ENCODE peak calls at places on chromosomes 1 and 21, in four cellular contexts. A, Y, M and K are unnamed samples.
A peak's percentile ranks its signal among the peaks of the same experiment; 100 is the strongest.

GRCh38 chr1:9942399-9942938 is 722 bp downstream of the LZIC start:
- DNase-seq in A (no peak), M (no peak), Y (no peak), K (no peak)

GRCh38 chr21:20999567-21000169 is 1.5 kb downstream of the NCAM2 start:
- DNase-seq in A (no peak), M (no peak), Y (no peak), K (peak; percentile 23)

GRCh38 chr1:213684454-213684853 is 303.3 kb upstream of the PROX1 start:
- DNase-seq in M (no peak), A (no peak), Y (no peak), K (no peak)

GRCh38 chr1:16046865-16047264 is 3.3 kb downstream of the CLCNKB start:
- DNase-seq in M (no peak), A (no peak), Y (no peak), K (no peak)

GRCh38 chr21:21397464-21397863 is 399.3 kb downstream of the NCAM2 start:
- DNase-seq in M (no peak), Y (no peak), A (no peak), K (no peak)

GRCh38 chr1:176656257-176656995 is 193.5 kb downstream of the PAPPA2 start:
- DNase-seq in A (peak; percentile 12), Y (no peak), M (no peak), K (peak; percentile 23)

GRCh38 chr1:22107126-22107525 is 35.8 kb downstream of the WNT4 start:
- DNase-seq in Y (no peak), A (no peak), M (no peak), K (no peak)

GRCh38 chr1:10225573-10225972 is 15.2 kb downstream of the KIF1B start:
- DNase-seq in Y (no peak), M (no peak), A (no peak), K (no peak)

GRCh38 chr1:169527461-169528213 is 41.9 kb upstream of the SLC19A2 start:
- DNase-seq in Y (no peak), M (no peak), A (no peak), K (no peak)

GRCh38 chr1:171844381-171844780 is 3.1 kb downstream of the DNM3 start:
- DNase-seq in M (no peak), A (no peak), Y (no peak), K (no peak)

GRCh38 chr1:183834568-183834967 is 29.6 kb downstream of the RGL1 start:
- DNase-seq in M (no peak), Y (no peak), A (peak; percentile 39), K (no peak)

GRCh38 chr1:117627562-117628165 is 21.8 kb downstream of the TENT5C start:
- DNase-seq in M (peak; percentile 23), A (no peak), Y (peak; percentile 65), K (no peak)

GRCh38 chr21:45248893-45249381 is 38.8 kb downstream of the POFUT2 start:
- DNase-seq in A (peak; percentile 42), M (no peak), Y (no peak), K (peak; percentile 53)

GRCh38 chr1:60848583-60849188 is 233.7 kb upstream of the NFIA start:
- DNase-seq in Y (no peak), A (no peak), M (no peak), K (no peak)

GRCh38 chr21:40165212-40165611 is 298.0 kb downstream of the PCP4 start:
- DNase-seq in Y (no peak), M (no peak), A (no peak), K (no peak)

GRCh38 chr1:180181996-180182675 is 27.5 kb downstream of the QSOX1 start:
- DNase-seq in A (no peak), M (no peak), Y (no peak), K (no peak)

GRCh38 chr21:43718872-43719747 is at the start of gene PDXK:
- DNase-seq in Y (peak; percentile 92), M (peak; percentile 97), A (peak; percentile 87), K (peak; percentile 82)

GRCh38 chr1:211183924-211184323 is 50.0 kb upstream of the KCNH1 start:
- DNase-seq in M (no peak), A (no peak), Y (no peak), K (no peak)

DNA sequence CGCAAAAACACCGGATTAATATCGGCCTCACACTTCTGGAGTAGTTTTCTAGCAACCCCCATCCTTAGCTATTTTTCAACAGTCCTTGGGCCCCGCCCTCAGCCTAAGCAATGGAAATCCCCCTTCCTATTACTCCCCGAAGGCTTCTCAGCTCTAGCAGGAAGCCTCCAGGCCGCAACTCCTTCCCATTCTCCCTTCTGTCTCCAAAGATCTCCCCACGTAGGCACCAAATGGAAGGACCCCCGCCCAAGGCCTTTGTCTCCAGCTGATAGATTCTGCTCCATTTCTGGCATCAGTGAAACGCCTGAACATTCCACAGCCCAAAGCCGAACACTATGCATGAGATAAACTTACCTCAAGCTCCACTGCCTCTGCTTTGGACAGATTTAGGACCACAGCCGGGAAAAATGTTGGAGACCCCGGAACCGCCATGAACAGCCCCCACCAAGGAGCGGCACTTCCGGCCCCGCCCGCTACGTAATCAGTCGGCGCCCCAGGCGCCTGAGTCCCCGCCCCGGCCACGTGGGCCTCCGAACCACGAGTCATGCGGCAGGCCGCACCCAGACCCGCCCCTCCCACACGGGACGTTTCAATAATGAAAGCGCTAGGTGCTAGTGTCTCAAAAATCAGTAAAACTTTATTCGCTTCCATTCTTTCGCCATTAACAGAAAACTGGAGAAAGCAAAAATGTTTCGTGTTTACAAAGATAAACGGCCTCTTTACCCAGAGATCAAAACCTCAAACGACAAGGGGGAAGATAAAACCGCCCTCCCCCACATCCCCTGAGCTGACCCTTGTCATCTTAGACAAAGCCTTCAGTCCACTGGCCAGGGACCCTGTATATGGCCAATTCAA is at the start of gene NRAS:
- DNase-seq in M (peak; percentile 99), Y (peak; percentile 95), A (peak; percentile 94), K (peak; percentile 68)
- TF ChIP-seq POLR2A in M (no peak), Y (no peak), A (peak; percentile 3), K (peak; percentile 31)

GRCh38 chr1:228852015-228852414 is 116.7 kb downstream of the RHOU start:
- DNase-seq in A (no peak), Y (no peak), M (peak; percentile 66), K (no peak)
- TF ChIP-seq POLR2A in A (no peak), Y (no peak), M (no peak), K (no peak)

DNA sequence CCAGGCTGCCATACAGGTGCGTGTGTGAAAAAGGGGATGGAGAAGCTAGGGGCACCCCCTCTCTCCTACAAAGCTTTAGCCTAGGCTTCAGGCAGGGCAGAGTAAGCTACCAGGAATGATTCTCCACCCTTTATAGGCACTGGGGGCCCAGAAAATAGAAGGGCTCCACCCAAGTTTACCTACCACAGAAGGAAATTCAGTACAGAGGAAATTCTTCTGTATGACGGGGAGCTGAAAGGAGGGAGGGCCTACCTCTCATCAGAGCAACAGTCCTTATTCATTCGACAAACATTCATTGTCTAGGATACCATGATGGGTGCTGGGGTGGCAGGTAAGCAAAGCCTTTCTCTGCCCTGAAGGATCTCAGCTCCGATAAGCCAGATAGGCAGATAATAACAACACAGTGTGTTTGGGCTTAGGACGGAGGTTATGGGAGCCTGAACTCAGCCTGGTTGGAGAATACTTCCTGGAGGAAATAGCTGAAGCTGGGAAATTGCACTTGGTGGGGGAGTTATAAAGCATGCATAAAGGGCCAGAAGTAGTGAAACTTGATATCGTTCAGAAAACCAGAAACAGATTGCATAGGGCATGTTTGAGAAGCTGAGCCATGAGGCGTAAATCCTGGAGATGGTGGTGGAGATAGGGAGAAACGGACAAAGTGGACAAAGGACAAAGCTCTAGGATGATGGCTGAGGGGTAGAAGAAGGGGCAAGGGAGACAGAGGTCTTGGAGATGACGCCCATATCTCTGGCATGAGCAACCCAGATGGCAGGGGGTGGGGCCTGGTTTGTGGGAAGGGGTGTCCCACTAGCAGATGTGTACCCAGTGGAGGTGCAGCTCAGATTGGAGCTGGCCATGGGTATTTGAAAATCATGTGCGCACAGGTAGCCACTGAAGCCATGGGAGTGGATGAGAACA is 5.3 kb upstream of the P3R3URF start:
- DNase-seq in M (no peak), A (no peak), Y (no peak), K (no peak)
- TF ChIP-seq POLR2A in M (no peak), A (no peak), Y (no peak), K (no peak)

GRCh38 chr1:203302894-203303293 is 2.4 kb upstream of the BTG2 start:
- DNase-seq in M (no peak), A (no peak), Y (no peak), K (no peak)

GRCh38 chr1:203301331-203301668 is 4.0 kb upstream of the BTG2 start:
- DNase-seq in Y (no peak), M (no peak), A (no peak), K (no peak)

GRCh38 chr1:203302461-203302860 is 2.9 kb upstream of the BTG2 start:
- DNase-seq in A (no peak), M (no peak), Y (no peak), K (no peak)

GRCh38 chr1:203299180-203299579 is 6.1 kb upstream of the BTG2 start:
- DNase-seq in Y (no peak), A (no peak), M (no peak), K (no peak)

DNA sequence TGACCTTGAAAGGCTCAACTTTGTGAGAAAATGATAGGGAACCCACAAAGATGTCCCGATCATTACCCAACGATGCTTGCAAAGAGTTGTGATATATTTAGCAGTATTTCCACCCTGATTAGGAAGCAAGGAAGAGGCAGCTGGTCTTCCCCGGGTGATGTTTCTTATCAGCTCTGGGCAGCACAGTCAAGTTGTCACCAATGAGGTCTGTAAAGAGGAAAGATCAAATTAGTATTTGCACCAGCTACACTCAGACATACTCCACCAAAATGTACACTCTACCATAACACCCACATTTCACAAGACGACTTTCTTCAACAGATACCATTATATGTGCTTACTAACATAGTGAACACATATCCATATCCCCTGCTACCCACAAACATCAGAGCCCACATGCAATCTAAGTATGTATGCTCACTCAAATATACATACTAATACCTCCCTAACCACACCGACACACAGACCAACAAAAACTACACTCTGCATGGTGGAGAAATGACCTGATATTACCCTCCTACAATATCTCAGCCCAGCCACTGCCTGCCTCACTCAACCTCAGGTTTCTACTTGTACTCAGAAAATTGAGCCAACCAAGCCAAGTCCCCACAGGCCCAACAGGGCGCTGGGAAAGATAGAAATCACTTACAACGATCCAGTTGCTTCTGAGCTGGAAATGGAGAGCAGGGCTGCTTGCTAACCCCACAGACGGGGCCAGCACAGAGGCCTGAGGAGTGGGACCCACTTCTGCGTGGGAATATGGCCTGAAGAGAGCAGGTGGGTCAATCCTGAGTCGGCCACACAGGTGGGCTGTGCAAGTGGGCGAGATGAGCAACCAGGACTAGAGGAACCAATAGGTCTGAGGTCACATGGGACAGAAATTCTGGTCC is 4.6 kb upstream of the BTG2 start:
- DNase-seq in A (no peak), M (no peak), Y (no peak), K (no peak)
- TF ChIP-seq POLR2A in A (no peak), M (no peak), Y (no peak), K (no peak)

DNA sequence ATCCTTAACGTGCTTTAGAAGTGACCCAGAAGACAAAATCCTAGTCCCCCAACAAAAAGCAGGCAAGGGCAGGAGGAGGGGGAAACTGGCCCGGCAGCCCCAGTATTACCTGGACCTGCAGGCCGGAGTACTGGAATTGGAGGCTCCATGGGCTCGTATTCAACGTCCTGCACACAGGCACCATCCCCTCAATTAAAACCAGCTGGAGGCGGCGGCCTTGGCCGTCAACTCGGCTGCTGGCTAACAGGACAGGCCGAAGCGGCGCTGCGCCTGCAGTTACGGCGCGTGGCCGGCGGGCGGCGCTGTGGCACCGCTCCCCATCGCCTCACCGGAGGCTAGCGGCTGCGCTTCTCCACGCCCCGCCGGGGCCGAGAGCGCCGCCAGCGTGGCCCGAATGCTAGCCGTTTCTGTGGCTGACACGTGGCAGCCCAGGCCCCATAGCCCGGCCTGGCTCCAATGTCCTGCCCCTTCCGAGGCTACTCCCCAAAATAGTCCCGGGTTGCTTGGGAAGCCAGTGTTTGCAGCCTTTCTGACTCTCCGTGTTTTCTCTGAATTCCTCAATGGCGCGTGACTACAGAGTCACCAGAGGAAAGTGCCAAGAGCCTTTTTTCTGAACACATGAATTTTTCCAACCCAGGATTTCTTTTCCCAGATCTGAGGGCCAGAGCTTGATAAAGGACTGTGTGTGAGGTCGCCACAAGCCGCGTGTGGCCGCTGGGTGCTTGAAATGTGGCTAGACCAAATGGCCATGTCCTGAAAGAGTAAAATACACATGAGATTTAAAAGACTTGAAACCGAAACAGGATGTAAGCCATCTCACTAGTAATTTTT is 82.5 kb downstream of the HHIPL2 start:
- DNase-seq in M (peak; percentile 97), A (peak; percentile 92), Y (peak; percentile 94), K (peak; percentile 92)
- TF ChIP-seq POLR2A in M (no peak), A (peak; percentile 10), Y (no peak), K (peak; percentile 51)